ENCODE peak calls at places on chromosomes 7 and 10, in ten cellular contexts. C is heart left ventricle; O is lower leg skin; U is effector memory CD4-positive, alpha-beta T cell; H is GM06990; E is SK-N-SH; V is GM23338; K is brain microvascular endothelial cell; S is GM12865; X is ovary. Z is an unnamed sample.
A peak's percentile ranks its signal among the peaks of the same experiment; 100 is the strongest.

GRCh38 chr7:114160925-114161324 is 242.1 kb upstream of the PPP1R3A start:
- DNase-seq in V (no peak), H (no peak), C (no peak), E (no peak), X (no peak), O (no peak), K (no peak), S (peak; percentile 37), U (no peak), Z (no peak)

GRCh38 chr10:43254881-43255643 is 11.8 kb downstream of the RASGEF1A start:
- DNase-seq in K (no peak), V (no peak), S (no peak), O (peak; percentile 83), X (no peak), U (no peak), C (no peak), H (no peak), E (peak; percentile 28), Z (no peak)

GRCh38 chr10:112912441-112912911 is 37.6 kb upstream of the TCF7L2 start:
- DNase-seq in V (no peak), S (no peak), O (peak; percentile 14), K (no peak), C (no peak), U (no peak), E (no peak), H (no peak), X (no peak), Z (no peak)

GRCh38 chr10:63458177-63458576 is 7.6 kb downstream of the JMJD1C start:
- DNase-seq in C (no peak), U (no peak), X (no peak), S (no peak), K (no peak), E (no peak), V (no peak), O (no peak), H (no peak), Z (no peak)

GRCh38 chr10:3879073-3879472 is 94.1 kb upstream of the KLF6 start:
- DNase-seq in O (no peak), V (no peak), S (no peak), U (no peak), K (no peak), H (no peak), X (no peak), C (no peak), E (no peak), Z (no peak)

GRCh38 chr10:11425672-11426071 is 185.8 kb downstream of the USP6NL start:
- DNase-seq in E (no peak), S (no peak), X (no peak), H (no peak), V (no peak), C (no peak), U (no peak), K (no peak), O (peak; percentile 21), Z (no peak)

GRCh38 chr7:68162712-68163111 is 1166.1 kb downstream of the TYW1 start:
- DNase-seq in O (peak; percentile 56), K (no peak), S (no peak), E (no peak), V (no peak), U (no peak), H (no peak), C (no peak), X (no peak), Z (no peak)

GRCh38 chr7:102042016-102042656 is 224.7 kb downstream of the CUX1 start:
- DNase-seq in U (no peak), E (no peak), S (no peak), O (peak; percentile 34), V (no peak), K (peak; percentile 69), C (no peak), X (no peak), H (no peak), Z (no peak)

GRCh38 chr10:96288151-96288621 is 16.0 kb upstream of the DNTT start:
- DNase-seq in E (no peak), K (no peak), S (peak; percentile 86), O (no peak), X (no peak), H (peak; percentile 80), C (no peak), U (no peak), V (no peak), Z (no peak)
- H3K4me3 ChIP-seq in E (no peak overlapping the region), K (no peak overlapping the region), S (peak overlapping the region; percentile 67), O (no peak overlapping the region), X (no peak overlapping the region), H (peak overlapping the region; percentile 57), C (no peak overlapping the region), U (no peak overlapping the region), V (no peak overlapping the region), Z (no peak overlapping the region)

GRCh38 chr7:151167197-151167911 is at the start of gene GBX1:
- DNase-seq in H (no peak), U (no peak), O (no peak), X (no peak), S (no peak), E (peak; percentile 85), K (no peak), C (no peak), V (peak; percentile 66), Z (no peak)

GRCh38 chr7:151168787-151169162 is 1.3 kb upstream of the GBX1 start:
- DNase-seq in X (no peak), K (no peak), U (no peak), E (no peak), H (no peak), V (no peak), O (no peak), S (no peak), C (no peak), Z (no peak)

GRCh38 chr7:151161757-151162156 is 5.7 kb downstream of the GBX1 start:
- DNase-seq in S (no peak), K (no peak), U (no peak), V (no peak), C (no peak), H (no peak), X (no peak), O (no peak), E (no peak), Z (no peak)

GRCh38 chr7:151168022-151168786 is 710 bp upstream of the GBX1 start:
- DNase-seq in X (no peak), U (peak; percentile 39), V (peak; percentile 82), C (no peak), S (peak; percentile 30), E (peak; percentile 91), K (no peak), O (no peak), H (peak; percentile 57), Z (no peak)

DNA sequence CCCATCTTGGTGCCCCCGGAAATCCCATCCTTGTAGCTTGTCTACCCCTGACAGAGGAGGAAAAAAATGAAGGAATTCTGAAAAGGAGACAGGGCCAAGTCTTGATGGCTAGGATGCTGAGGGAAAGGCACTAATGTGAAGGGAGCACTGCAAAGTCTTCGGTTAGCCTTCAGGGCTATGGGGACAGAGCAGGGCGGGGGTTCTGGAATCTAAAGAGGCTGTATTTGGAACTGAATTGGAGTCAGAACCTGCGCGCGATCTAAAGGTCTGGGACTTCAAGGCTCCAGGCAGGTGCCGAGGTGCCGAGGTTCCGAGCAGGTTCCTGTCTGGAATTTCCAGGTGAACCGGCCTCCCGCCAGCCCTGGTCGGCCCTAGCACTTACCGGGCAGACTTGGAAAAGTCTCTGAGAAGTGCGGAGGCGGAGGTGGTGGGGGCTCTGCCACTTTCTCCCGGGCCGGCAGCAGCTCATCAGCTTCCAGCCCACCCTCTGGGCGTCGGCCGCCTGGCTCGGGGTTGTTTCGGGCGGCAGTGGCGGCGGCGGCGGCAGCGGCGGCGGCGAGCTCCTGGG is 781 bp downstream of the GBX1 start:
- DNase-seq in U (no peak), E (no peak), X (no peak), S (no peak), C (no peak), V (peak; percentile 57), K (no peak), H (no peak), O (no peak), Z (no peak)
- H3K4me3 ChIP-seq in U (peak overlapping the region; percentile 42), E (peak overlapping the region; percentile 35), X (peak overlapping the region; percentile 24), S (no peak overlapping the region), C (peak overlapping the region; percentile 51), V (peak overlapping the region; percentile 65), K (no peak overlapping the region), H (no peak overlapping the region), O (peak overlapping the region; percentile 1), Z (peak overlapping the region; percentile 44)

DNA sequence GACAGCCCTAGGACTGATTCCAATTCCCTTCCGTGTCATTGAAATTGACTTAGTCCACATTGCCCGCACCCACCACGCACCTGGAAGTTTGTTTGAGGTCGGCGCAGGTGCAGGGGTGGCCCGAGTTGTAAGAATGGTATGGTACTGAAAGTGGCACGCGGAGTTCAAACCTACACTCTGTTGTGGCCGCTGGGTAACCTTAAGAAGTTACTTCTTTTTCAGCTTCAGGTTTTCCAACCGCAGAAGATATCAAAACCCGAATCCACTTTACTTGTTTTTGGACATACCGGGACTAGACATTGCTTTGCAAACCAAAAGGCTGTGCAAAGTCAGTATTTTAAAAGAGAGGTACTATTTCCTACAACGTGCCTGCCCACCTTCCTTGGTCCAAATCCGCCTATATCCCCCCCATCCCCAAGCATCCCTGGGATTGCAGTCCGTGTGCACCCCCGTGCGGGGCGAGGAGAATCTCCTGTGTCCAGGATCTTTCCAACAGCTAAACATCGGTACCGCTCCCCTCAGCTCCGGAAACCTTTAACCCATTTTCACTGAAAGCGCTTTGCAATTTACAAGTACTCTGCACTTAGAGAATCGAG is 1.0 kb downstream of the IGFBP3 start:
- DNase-seq in C (no peak), U (no peak), H (no peak), S (no peak), K (no peak), X (no peak), E (no peak), O (no peak), V (no peak), Z (no peak)
- H3K4me3 ChIP-seq in C (peak overlapping the region; percentile 61), U (no peak overlapping the region), H (no peak overlapping the region), S (no peak overlapping the region), K (peak overlapping the region; percentile 45), X (peak overlapping the region; percentile 78), E (peak overlapping the region; percentile 72), O (peak overlapping the region; percentile 37), V (peak overlapping the region; percentile 77), Z (peak overlapping the region; percentile 67)

GRCh38 chr7:141979611-141980010 is 6.0 kb upstream of the TAS2R38 start:
- DNase-seq in O (no peak), S (no peak), H (no peak), E (no peak), X (no peak), U (no peak), K (no peak), C (no peak), V (no peak), Z (no peak)

GRCh38 chr7:141975806-141976523 is 2.4 kb upstream of the TAS2R38 start:
- DNase-seq in V (peak; percentile 95), C (peak; percentile 42), H (peak; percentile 48), S (peak; percentile 66), O (peak; percentile 90), U (peak; percentile 20), K (peak; percentile 57), X (no peak), E (peak; percentile 81), Z (peak; percentile 72)

GRCh38 chr7:141974831-141975230 is 1.3 kb upstream of the TAS2R38 start:
- DNase-seq in H (no peak), K (peak; percentile 20), X (no peak), S (peak; percentile 21), E (no peak), V (peak; percentile 72), O (no peak), C (no peak), U (no peak), Z (no peak)

GRCh38 chr7:141978351-141978750 is 4.8 kb upstream of the TAS2R38 start:
- DNase-seq in S (no peak), X (no peak), C (no peak), O (no peak), H (no peak), V (no peak), U (no peak), K (no peak), E (no peak), Z (no peak)

DNA sequence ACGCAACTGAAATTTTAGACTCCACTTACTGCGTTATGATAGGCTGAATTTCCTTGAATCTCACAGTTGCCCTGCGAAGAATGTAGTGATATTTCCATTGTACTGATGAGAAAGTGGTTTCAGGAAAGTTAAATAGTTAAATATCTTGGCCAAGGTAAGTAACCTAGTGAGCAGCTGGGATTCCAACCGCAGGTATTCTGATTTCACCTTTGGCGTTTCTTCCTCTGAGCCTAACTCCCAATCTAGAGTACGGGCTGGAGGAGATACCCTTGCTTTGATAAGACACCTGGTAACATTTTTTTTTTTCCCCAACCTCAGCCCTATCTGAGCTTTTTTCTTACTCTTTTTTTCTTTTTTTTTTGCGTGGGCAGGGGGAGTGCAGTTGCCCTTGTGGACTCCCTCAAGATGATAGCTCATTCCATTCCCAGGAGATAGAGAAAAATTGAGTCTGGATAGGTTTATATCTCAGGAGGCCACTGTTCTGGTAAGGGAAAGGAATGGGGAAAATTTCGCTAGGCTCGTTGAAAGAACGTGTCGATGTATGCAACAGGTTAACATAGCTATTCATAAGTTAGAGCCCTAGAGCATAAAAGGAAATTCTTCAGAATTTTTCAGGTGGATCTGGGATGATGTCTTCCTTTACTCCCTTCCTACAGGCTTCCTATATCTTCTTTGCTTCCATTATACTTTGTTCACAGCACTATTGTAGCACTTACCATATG is 3.1 kb upstream of the TAS2R38 start:
- DNase-seq in S (no peak), V (no peak), H (no peak), U (no peak), K (no peak), O (no peak), X (no peak), E (no peak), C (no peak), Z (no peak)
- H3K4me3 ChIP-seq in S (no peak overlapping the region), V (peak overlapping the region; percentile 15), H (no peak overlapping the region), U (peak overlapping the region; percentile 46), K (no peak overlapping the region), O (no peak overlapping the region), X (no peak overlapping the region), E (peak overlapping the region; percentile 60), C (no peak overlapping the region), Z (no peak overlapping the region)